ENCODE peak calls at places on chromosomes 12 and 14, in seven cellular contexts. One of them, this sample, is unnamed.
A peak's percentile ranks its signal among the peaks of the same experiment; 100 is the strongest.

GRCh38 chr14:61379639-61380184 is 58.3 kb downstream of the PRKCH start:
- DNase-seq in GM23338: no peak
- DNase-seq in right lobe of liver: no peak
- DNase-seq in esophagus squamous epithelium: no peak
- DNase-seq in effector memory CD4-positive, alpha-beta T cell: no peak
- DNase-seq in thoracic aorta: no peak
- DNase-seq in sigmoid colon: no peak
- DNase-seq in this sample: no peak

GRCh38 chr12:69440016-69440415 is 30.2 kb upstream of the FRS2 start:
- DNase-seq in GM23338: no peak
- DNase-seq in right lobe of liver: no peak
- DNase-seq in esophagus squamous epithelium: no peak
- DNase-seq in effector memory CD4-positive, alpha-beta T cell: no peak
- DNase-seq in thoracic aorta: no peak
- DNase-seq in sigmoid colon: no peak
- DNase-seq in this sample: no peak

GRCh38 chr14:103105580-103106168 is 11.1 kb downstream of the EXOC3L4 start:
- DNase-seq in GM23338: no peak
- DNase-seq in right lobe of liver: no peak
- DNase-seq in esophagus squamous epithelium: no peak
- DNase-seq in effector memory CD4-positive, alpha-beta T cell: no peak
- DNase-seq in thoracic aorta: no peak
- DNase-seq in sigmoid colon: no peak
- DNase-seq in this sample: no peak

GRCh38 chr12:89672589-89672979 is 36.1 kb downstream of the ATP2B1 start:
- DNase-seq in GM23338: no peak
- DNase-seq in right lobe of liver: no peak
- DNase-seq in esophagus squamous epithelium: no peak
- DNase-seq in effector memory CD4-positive, alpha-beta T cell: no peak
- DNase-seq in thoracic aorta: no peak
- DNase-seq in sigmoid colon: no peak
- DNase-seq in this sample: no peak

GRCh38 chr14:53409974-53410373 is 256.9 kb upstream of the DDHD1 start:
- DNase-seq in GM23338: no peak
- DNase-seq in right lobe of liver: no peak
- DNase-seq in esophagus squamous epithelium: no peak
- DNase-seq in effector memory CD4-positive, alpha-beta T cell: no peak
- DNase-seq in thoracic aorta: no peak
- DNase-seq in sigmoid colon: no peak
- DNase-seq in this sample: no peak

GRCh38 chr12:54300267-54300731 is 516 bp downstream of the NFE2 start:
- DNase-seq in GM23338: no peak
- DNase-seq in right lobe of liver: no peak
- DNase-seq in esophagus squamous epithelium: no peak
- DNase-seq in effector memory CD4-positive, alpha-beta T cell: no peak
- DNase-seq in thoracic aorta: no peak
- DNase-seq in sigmoid colon: no peak
- DNase-seq in this sample: no peak

GRCh38 chr12:27213830-27214787 is 30.0 kb upstream of the STK38L start:
- DNase-seq in GM23338: no peak
- DNase-seq in right lobe of liver: peak; percentile 67
- DNase-seq in esophagus squamous epithelium: no peak
- DNase-seq in effector memory CD4-positive, alpha-beta T cell: no peak
- DNase-seq in thoracic aorta: no peak
- DNase-seq in sigmoid colon: no peak
- DNase-seq in this sample: no peak

GRCh38 chr14:102573591-102574046 is 18.8 kb upstream of the RCOR1 start:
- DNase-seq in GM23338: no peak
- DNase-seq in right lobe of liver: no peak
- DNase-seq in esophagus squamous epithelium: no peak
- DNase-seq in effector memory CD4-positive, alpha-beta T cell: no peak
- DNase-seq in thoracic aorta: no peak
- DNase-seq in sigmoid colon: no peak
- DNase-seq in this sample: no peak

GRCh38 chr12:109074866-109075265 is 18.4 kb downstream of the ALKBH2 start:
- DNase-seq in GM23338: no peak
- DNase-seq in right lobe of liver: no peak
- DNase-seq in esophagus squamous epithelium: no peak
- DNase-seq in effector memory CD4-positive, alpha-beta T cell: no peak
- DNase-seq in thoracic aorta: no peak
- DNase-seq in sigmoid colon: no peak
- DNase-seq in this sample: no peak

GRCh38 chr12:1927051-1927680 is 8.7 kb upstream of the CACNA2D4 start:
- DNase-seq in GM23338: no peak
- DNase-seq in right lobe of liver: no peak
- DNase-seq in esophagus squamous epithelium: no peak
- DNase-seq in effector memory CD4-positive, alpha-beta T cell: no peak
- DNase-seq in thoracic aorta: no peak
- DNase-seq in sigmoid colon: peak; percentile 43
- DNase-seq in this sample: no peak

GRCh38 chr14:46322730-46323425 is 328.7 kb downstream of the RPL10L start:
- DNase-seq in GM23338: peak; percentile 19
- DNase-seq in right lobe of liver: no peak
- DNase-seq in esophagus squamous epithelium: no peak
- DNase-seq in effector memory CD4-positive, alpha-beta T cell: no peak
- DNase-seq in thoracic aorta: no peak
- DNase-seq in sigmoid colon: no peak
- DNase-seq in this sample: no peak

GRCh38 chr14:47539065-47539464 is 136.3 kb downstream of the MDGA2 start:
- DNase-seq in GM23338: peak; percentile 81
- DNase-seq in right lobe of liver: no peak
- DNase-seq in esophagus squamous epithelium: no peak
- DNase-seq in effector memory CD4-positive, alpha-beta T cell: no peak
- DNase-seq in thoracic aorta: no peak
- DNase-seq in sigmoid colon: no peak
- DNase-seq in this sample: peak; percentile 66

GRCh38 chr12:55843431-55843830 is 695 bp upstream of the MMP19 start:
- DNase-seq in GM23338: no peak
- DNase-seq in right lobe of liver: no peak
- DNase-seq in esophagus squamous epithelium: no peak
- DNase-seq in effector memory CD4-positive, alpha-beta T cell: no peak
- DNase-seq in thoracic aorta: no peak
- DNase-seq in sigmoid colon: no peak
- DNase-seq in this sample: no peak

GRCh38 chr12:85798122-85798521 is 38.1 kb downstream of the RASSF9 start:
- DNase-seq in GM23338: no peak
- DNase-seq in right lobe of liver: no peak
- DNase-seq in esophagus squamous epithelium: no peak
- DNase-seq in effector memory CD4-positive, alpha-beta T cell: no peak
- DNase-seq in thoracic aorta: no peak
- DNase-seq in sigmoid colon: no peak
- DNase-seq in this sample: no peak
- H3K27ac ChIP-seq in GM23338: no peak overlapping the region
- H3K27ac ChIP-seq in right lobe of liver: no peak overlapping the region
- H3K27ac ChIP-seq in esophagus squamous epithelium: no peak overlapping the region
- H3K27ac ChIP-seq in effector memory CD4-positive, alpha-beta T cell: no peak overlapping the region
- H3K27ac ChIP-seq in thoracic aorta: no peak overlapping the region
- H3K27ac ChIP-seq in sigmoid colon: no peak overlapping the region
- H3K27ac ChIP-seq in this sample: no peak overlapping the region

DNA sequence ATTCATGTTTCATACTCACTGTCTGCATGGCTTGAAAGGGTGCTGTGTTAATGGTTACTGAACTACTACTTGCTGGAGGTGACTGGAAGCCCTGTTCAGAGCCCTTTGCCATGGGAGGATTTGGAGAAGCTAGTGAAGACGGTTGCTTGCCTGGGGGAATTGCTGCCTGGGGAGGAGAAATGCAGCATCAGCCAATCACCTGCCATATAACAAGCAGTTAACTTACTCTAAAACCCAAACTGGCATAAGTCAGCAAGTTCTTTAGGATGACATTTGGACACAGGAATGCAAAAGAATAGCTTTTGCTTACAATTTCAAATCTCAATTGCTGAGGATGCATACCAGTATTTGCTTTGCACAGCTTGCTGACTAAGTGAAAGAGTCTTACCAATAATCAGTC is 23.4 kb upstream of the IPO8 start:
- DNase-seq in GM23338: no peak
- DNase-seq in right lobe of liver: no peak
- DNase-seq in esophagus squamous epithelium: no peak
- DNase-seq in effector memory CD4-positive, alpha-beta T cell: no peak
- DNase-seq in thoracic aorta: no peak
- DNase-seq in sigmoid colon: no peak
- DNase-seq in this sample: no peak
- H3K27ac ChIP-seq in GM23338: no peak overlapping the region
- H3K27ac ChIP-seq in right lobe of liver: no peak overlapping the region
- H3K27ac ChIP-seq in esophagus squamous epithelium: no peak overlapping the region
- H3K27ac ChIP-seq in effector memory CD4-positive, alpha-beta T cell: no peak overlapping the region
- H3K27ac ChIP-seq in thoracic aorta: no peak overlapping the region
- H3K27ac ChIP-seq in sigmoid colon: no peak overlapping the region
- H3K27ac ChIP-seq in this sample: no peak overlapping the region

DNA sequence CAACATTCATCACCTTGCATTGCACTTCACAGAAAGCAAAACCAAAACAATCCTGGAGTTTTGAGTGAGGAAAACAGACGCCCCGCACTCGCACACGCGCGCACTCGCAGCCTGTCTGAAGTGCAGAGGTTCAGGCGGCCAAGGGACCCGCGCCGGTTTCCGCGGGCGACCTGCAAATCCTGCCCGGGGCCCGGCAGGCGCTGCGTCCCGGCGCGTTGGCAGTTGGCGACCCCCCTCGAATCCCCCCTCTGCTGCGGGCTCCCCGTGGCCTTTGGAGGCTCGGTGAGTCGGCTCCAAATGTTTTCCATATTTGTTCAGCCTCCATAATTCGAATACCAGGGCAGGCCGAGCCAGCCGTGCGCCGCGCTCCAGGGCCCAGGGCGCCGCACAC is at the start of gene SSPN:
- DNase-seq in GM23338: peak; percentile 61
- DNase-seq in right lobe of liver: peak; percentile 57
- DNase-seq in esophagus squamous epithelium: peak; percentile 7
- DNase-seq in effector memory CD4-positive, alpha-beta T cell: no peak
- DNase-seq in thoracic aorta: peak; percentile 15
- DNase-seq in sigmoid colon: peak; percentile 91
- DNase-seq in this sample: peak; percentile 81
- H3K27ac ChIP-seq in GM23338: no peak within 1 kb of the TSS
- H3K27ac ChIP-seq in right lobe of liver: no peak within 1 kb of the TSS
- H3K27ac ChIP-seq in esophagus squamous epithelium: peak within 1 kb of the TSS; percentile 73
- H3K27ac ChIP-seq in effector memory CD4-positive, alpha-beta T cell: no peak within 1 kb of the TSS
- H3K27ac ChIP-seq in thoracic aorta: peak within 1 kb of the TSS; percentile 91
- H3K27ac ChIP-seq in sigmoid colon: peak within 1 kb of the TSS; percentile 89
- H3K27ac ChIP-seq in this sample: peak within 1 kb of the TSS; percentile 88

DNA sequence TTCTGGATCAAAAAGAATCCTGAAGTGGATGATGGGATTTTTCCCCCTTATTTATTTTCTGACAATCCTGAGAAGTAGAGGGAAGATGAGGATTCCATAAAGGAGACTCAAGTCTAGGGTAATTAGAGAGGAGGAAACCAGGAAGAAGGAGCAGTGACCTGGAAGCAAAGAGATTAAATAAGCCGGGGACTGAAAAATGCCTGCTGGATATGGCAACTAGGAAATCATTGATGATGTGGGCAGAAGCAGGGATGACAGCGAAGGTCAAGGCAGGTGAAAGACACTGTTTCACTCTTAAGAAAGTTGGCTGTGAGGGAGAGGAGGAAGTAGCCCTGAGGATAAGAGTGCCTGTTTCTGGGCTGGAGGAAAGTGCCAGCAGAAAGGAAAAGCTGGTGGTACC is 8.9 kb upstream of the PCNX1 start:
- DNase-seq in GM23338: no peak
- DNase-seq in right lobe of liver: no peak
- DNase-seq in esophagus squamous epithelium: no peak
- DNase-seq in effector memory CD4-positive, alpha-beta T cell: no peak
- DNase-seq in thoracic aorta: no peak
- DNase-seq in sigmoid colon: no peak
- DNase-seq in this sample: no peak
- H3K27ac ChIP-seq in GM23338: no peak overlapping the region
- H3K27ac ChIP-seq in right lobe of liver: no peak overlapping the region
- H3K27ac ChIP-seq in esophagus squamous epithelium: no peak overlapping the region
- H3K27ac ChIP-seq in effector memory CD4-positive, alpha-beta T cell: no peak overlapping the region
- H3K27ac ChIP-seq in thoracic aorta: peak overlapping the region; percentile 72
- H3K27ac ChIP-seq in sigmoid colon: peak overlapping the region; percentile 72
- H3K27ac ChIP-seq in this sample: no peak overlapping the region

DNA sequence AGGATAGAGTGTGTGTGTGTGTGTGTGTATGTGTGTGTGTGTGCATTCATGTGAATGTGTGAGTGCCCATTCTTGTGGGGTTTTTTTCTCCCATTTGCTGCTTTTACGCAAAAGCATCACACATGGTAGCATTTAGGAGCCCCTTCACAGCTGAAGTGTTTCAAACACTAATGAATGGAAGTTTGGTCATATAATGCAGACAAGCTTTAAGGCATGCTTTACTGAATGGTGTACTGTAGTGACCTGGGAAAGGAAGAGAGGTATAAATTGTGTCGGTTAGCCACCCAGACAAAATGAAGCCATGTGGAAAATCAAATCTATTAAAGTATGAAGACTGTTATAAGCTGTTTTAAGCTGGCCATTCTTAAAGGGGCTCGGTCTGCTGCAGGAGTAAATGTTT is 137.4 kb downstream of the HMGA2 start:
- DNase-seq in GM23338: no peak
- DNase-seq in right lobe of liver: no peak
- DNase-seq in esophagus squamous epithelium: no peak
- DNase-seq in effector memory CD4-positive, alpha-beta T cell: no peak
- DNase-seq in thoracic aorta: no peak
- DNase-seq in sigmoid colon: no peak
- DNase-seq in this sample: no peak
- H3K27ac ChIP-seq in GM23338: no peak overlapping the region
- H3K27ac ChIP-seq in right lobe of liver: no peak overlapping the region
- H3K27ac ChIP-seq in esophagus squamous epithelium: no peak overlapping the region
- H3K27ac ChIP-seq in effector memory CD4-positive, alpha-beta T cell: no peak overlapping the region
- H3K27ac ChIP-seq in thoracic aorta: no peak overlapping the region
- H3K27ac ChIP-seq in sigmoid colon: no peak overlapping the region
- H3K27ac ChIP-seq in this sample: no peak overlapping the region

GRCh38 chr12:3084742-3085141 is 7.6 kb downstream of the TSPAN9 start:
- DNase-seq in GM23338: peak; percentile 83
- DNase-seq in right lobe of liver: no peak
- DNase-seq in esophagus squamous epithelium: no peak
- DNase-seq in effector memory CD4-positive, alpha-beta T cell: no peak
- DNase-seq in thoracic aorta: no peak
- DNase-seq in sigmoid colon: no peak
- DNase-seq in this sample: no peak

GRCh38 chr12:3085341-3086125 is 8.4 kb downstream of the TSPAN9 start:
- DNase-seq in GM23338: no peak
- DNase-seq in right lobe of liver: peak; percentile 88
- DNase-seq in esophagus squamous epithelium: no peak
- DNase-seq in effector memory CD4-positive, alpha-beta T cell: no peak
- DNase-seq in thoracic aorta: no peak
- DNase-seq in sigmoid colon: no peak
- DNase-seq in this sample: no peak

GRCh38 chr12:3083241-3083921 is 6.2 kb downstream of the TSPAN9 start:
- DNase-seq in GM23338: no peak
- DNase-seq in right lobe of liver: no peak
- DNase-seq in esophagus squamous epithelium: no peak
- DNase-seq in effector memory CD4-positive, alpha-beta T cell: no peak
- DNase-seq in thoracic aorta: no peak
- DNase-seq in sigmoid colon: no peak
- DNase-seq in this sample: no peak

GRCh38 chr12:3081886-3082285 is 4.7 kb downstream of the TSPAN9 start:
- DNase-seq in GM23338: no peak
- DNase-seq in right lobe of liver: no peak
- DNase-seq in esophagus squamous epithelium: no peak
- DNase-seq in effector memory CD4-positive, alpha-beta T cell: no peak
- DNase-seq in thoracic aorta: no peak
- DNase-seq in sigmoid colon: no peak
- DNase-seq in this sample: no peak

DNA sequence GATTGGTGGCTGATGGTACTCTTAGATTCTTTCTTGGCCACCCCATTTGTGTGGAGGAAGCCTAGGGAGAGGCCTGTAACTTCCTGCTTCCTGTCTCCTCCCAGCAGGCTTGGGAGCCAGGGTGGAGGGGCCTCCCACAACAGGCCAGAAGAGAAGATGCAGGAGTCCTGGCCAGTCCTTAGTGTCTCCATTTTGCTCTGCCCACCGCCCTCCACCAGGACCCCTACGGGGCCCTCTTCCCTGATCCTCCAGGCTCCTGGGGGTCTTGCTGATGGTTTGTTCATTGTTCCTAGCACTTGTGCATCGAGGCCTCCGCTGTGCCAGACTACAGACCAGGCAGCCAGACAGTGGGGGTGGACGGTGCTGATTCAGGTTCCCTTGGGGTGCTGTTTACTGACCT is 6.8 kb downstream of the TSPAN9 start:
- DNase-seq in GM23338: no peak
- DNase-seq in right lobe of liver: no peak
- DNase-seq in esophagus squamous epithelium: no peak
- DNase-seq in effector memory CD4-positive, alpha-beta T cell: no peak
- DNase-seq in thoracic aorta: no peak
- DNase-seq in sigmoid colon: no peak
- DNase-seq in this sample: no peak
- H3K27ac ChIP-seq in GM23338: peak overlapping the region; percentile 87
- H3K27ac ChIP-seq in right lobe of liver: peak overlapping the region; percentile 93
- H3K27ac ChIP-seq in esophagus squamous epithelium: peak overlapping the region; percentile 4
- H3K27ac ChIP-seq in effector memory CD4-positive, alpha-beta T cell: no peak overlapping the region
- H3K27ac ChIP-seq in thoracic aorta: no peak overlapping the region
- H3K27ac ChIP-seq in sigmoid colon: peak overlapping the region; percentile 32
- H3K27ac ChIP-seq in this sample: no peak overlapping the region